ENCODE peak calls at places on chromosome 11, in eight cellular contexts. T, K, R, M, F, E, U and C are unnamed samples.

GRCh38 chr11:74546752-74547151 is 45.6 kb upstream of the POLD3 start:
- DNase-seq in T (no peak), K (no peak), R (no peak), M (peak), F (no peak), E (no peak), U (no peak), C (no peak)

GRCh38 chr11:77705195-77705876 is 67.7 kb upstream of the CLNS1A start:
- DNase-seq in T (peak), K (no peak), R (no peak), M (no peak), F (peak), E (no peak), U (no peak), C (no peak)

GRCh38 chr11:61679301-61679700 is 890 bp upstream of the DAGLA start:
- DNase-seq in T (no peak), K (no peak), R (no peak), M (no peak), F (no peak), E (no peak), U (no peak), C (no peak)

GRCh38 chr11:66470015-66470414 is 3.3 kb downstream of the PELI3 start:
- DNase-seq in T (no peak), K (no peak), R (no peak), M (no peak), F (no peak), E (no peak), U (no peak), C (no peak)

GRCh38 chr11:2103666-2104523 is 35.3 kb downstream of the IGF2 start:
- DNase-seq in T (no peak), K (peak), R (no peak), M (no peak), F (no peak), E (no peak), U (peak), C (no peak)

GRCh38 chr11:7021318-7021717 is 1.0 kb downstream of the NLRP14 start:
- DNase-seq in T (no peak), K (no peak), R (no peak), M (no peak), F (no peak), E (no peak), U (no peak), C (no peak)

GRCh38 chr11:2930705-2931415 is 1.6 kb upstream of the PHLDA2 start:
- DNase-seq in T (peak), K (peak), R (peak), M (peak), F (peak), E (peak), U (peak), C (no peak)

GRCh38 chr11:2137202-2138071 is 1.8 kb downstream of the IGF2 start:
- DNase-seq in T (peak), K (peak), R (peak), M (peak), F (no peak), E (no peak), U (no peak), C (no peak)

GRCh38 chr11:47306484-47306844 is 36.5 kb downstream of the MADD start:
- DNase-seq in T (no peak), K (no peak), R (no peak), M (no peak), F (no peak), E (no peak), U (no peak), C (no peak)

GRCh38 chr11:72349616-72350218 is 84.6 kb downstream of the CLPB start:
- DNase-seq in T (no peak), K (peak), R (peak), M (no peak), F (no peak), E (no peak), U (no peak), C (no peak)

GRCh38 chr11:20004856-20005255 is 155.4 kb downstream of the DBX1 start:
- DNase-seq in T (no peak), K (no peak), R (no peak), M (no peak), F (no peak), E (no peak), U (no peak), C (no peak)

GRCh38 chr11:61071208-61071681 is 31.0 kb upstream of the CD5 start:
- DNase-seq in T (no peak), K (no peak), R (no peak), M (peak), F (no peak), E (no peak), U (peak), C (no peak)

GRCh38 chr11:125871391-125872137 is 15.9 kb upstream of the HYLS1 start:
- DNase-seq in T (peak), K (no peak), R (peak), M (no peak), F (no peak), E (no peak), U (no peak), C (no peak)

DNA sequence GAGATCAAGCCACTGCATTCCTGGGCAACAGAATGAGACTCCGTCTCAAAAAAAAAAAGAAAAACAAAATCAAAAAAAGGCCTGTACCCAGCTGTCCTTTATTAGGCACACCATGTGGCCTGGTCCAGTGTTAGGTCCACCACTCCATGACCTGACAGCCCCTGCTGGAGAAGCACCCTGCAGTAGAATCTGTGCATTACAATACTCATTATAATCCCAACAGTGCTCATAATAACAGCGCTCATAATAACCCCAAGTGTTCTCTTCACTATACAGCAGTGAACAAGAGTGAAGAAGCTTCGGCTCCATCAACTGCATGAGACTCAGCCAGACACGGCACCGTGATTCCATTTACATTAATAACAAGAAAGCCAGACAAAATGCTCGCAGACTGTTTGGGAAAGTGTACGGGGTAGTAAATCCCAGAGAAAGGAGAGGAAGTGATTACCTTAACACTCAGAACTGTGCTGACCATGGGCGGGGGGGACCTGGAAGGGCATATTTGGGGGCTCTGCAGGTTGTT is 8.9 kb upstream of the EHD1 start:
- DNase-seq in T (no peak), K (no peak), R (no peak), M (no peak), F (no peak), E (no peak), U (no peak), C (no peak)
- H3K4me3 ChIP-seq in T (peak), K (no peak), R (no peak), M (no peak), F (no peak), E (peak), U (no peak), C (peak)

GRCh38 chr11:79336740-79337517 is 103.9 kb downstream of the TENM4 start:
- DNase-seq in T (no peak), K (no peak), R (no peak), M (no peak), F (no peak), E (no peak), U (no peak), C (no peak)

GRCh38 chr11:79340535-79340934 is 100.3 kb downstream of the TENM4 start:
- DNase-seq in T (no peak), K (no peak), R (no peak), M (no peak), F (no peak), E (no peak), U (no peak), C (no peak)

GRCh38 chr11:79342236-79342635 is 98.6 kb downstream of the TENM4 start:
- DNase-seq in T (no peak), K (no peak), R (no peak), M (no peak), F (no peak), E (no peak), U (no peak), C (no peak)

GRCh38 chr11:79344765-79345164 is 96.1 kb downstream of the TENM4 start:
- DNase-seq in T (no peak), K (no peak), R (no peak), M (no peak), F (no peak), E (no peak), U (no peak), C (no peak)

GRCh38 chr11:79342686-79343085 is 98.1 kb downstream of the TENM4 start:
- DNase-seq in T (no peak), K (no peak), R (peak), M (no peak), F (no peak), E (no peak), U (no peak), C (no peak)
- TF ChIP-seq POLR2AphosphoS5 in T (no peak), K (no peak), R (no peak), M (no peak), F (no peak), E (no peak), U (no peak), C (no peak)

GRCh38 chr11:132728026-132728425 is 804.3 kb downstream of the OPCML start:
- DNase-seq in T (no peak), K (peak), R (no peak), M (no peak), F (no peak), E (no peak), U (no peak), C (peak)
- TF ChIP-seq CTCF in T (no peak), K (no peak), R (no peak), M (no peak), F (no peak), E (no peak), U (no peak), C (no peak)

DNA sequence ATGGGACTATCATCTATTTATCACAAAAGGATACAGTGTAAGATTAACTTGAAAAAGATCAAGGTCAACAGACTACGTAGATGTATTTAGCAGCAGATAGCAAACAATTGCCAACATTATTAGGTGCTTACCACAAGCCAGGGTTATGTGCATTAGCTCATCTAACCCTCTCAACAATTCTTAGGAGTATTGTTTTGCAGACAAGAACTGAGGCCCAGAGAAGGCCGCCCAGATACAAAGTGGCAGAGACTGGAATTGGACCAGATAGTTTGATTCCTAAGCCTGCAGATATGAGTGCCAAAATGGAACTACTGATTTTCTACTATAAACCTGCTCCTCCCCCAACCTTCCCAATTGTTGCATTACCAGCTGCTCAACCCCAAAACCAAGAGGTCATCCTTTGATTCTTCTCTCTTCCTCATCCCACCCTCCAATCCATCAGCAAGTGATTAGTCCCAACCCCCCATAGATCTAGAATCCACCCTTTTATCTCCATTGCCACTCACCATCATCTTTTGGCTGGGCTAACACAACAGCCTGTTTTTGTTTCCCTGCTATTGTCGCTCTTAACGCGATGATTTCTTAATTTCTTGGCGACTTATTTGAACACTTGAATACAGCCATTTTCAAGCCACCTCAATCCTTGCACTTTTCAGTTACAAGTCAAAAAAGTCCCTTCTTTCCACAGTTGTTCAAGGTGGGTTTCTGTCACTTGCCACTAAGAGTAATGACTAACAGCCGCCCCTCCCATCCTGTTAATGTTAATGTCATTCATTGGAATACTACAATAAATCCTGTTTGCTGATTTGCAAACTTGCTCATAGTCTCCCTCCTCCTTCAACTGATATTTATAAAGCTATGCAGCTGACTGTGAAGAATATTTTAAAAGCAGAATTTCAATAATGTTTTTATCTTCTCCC is 2.7 kb downstream of the TMEM123 start:
- DNase-seq in T (no peak), K (no peak), R (no peak), M (no peak), F (no peak), E (no peak), U (no peak), C (no peak)
- H3K4me3 ChIP-seq in T (no peak), K (peak), R (no peak), M (no peak), F (peak), E (peak), U (no peak), C (no peak)